ENCODE peak calls at places on chromosomes 11 and 22, in nine cellular contexts. N is NB4, B is esophagus squamous epithelium, M is A549, G is IMR-90, O is sigmoid colon, F is lower leg skin, J is testis, L is body of pancreas. K is an unnamed sample.

GRCh38 chr11:130128626-130129025 is 31.0 kb upstream of the ST14 start:
- DNase-seq in N (peak; percentile 26), B (no peak), M (no peak), G (no peak), O (no peak), F (no peak), J (no peak), L (no peak), K (no peak)

GRCh38 chr11:102073253-102073652 is 26.0 kb downstream of the CFAP300 start:
- DNase-seq in N (no peak), B (no peak), M (no peak), G (no peak), O (no peak), F (no peak), J (no peak), L (no peak), K (no peak)

GRCh38 chr22:21766933-21767462 is 31.4 kb upstream of the YPEL1 start:
- DNase-seq in N (peak; percentile 39), B (no peak), M (no peak), G (no peak), O (no peak), F (no peak), J (no peak), L (no peak), K (no peak)

GRCh38 chr11:65055538-65055937 is 2.8 kb downstream of the NAALADL1 start:
- DNase-seq in N (no peak), B (no peak), M (no peak), G (no peak), O (no peak), F (no peak), J (no peak), L (no peak), K (no peak)

GRCh38 chr22:37178350-37179125 is 9.5 kb downstream of the C1QTNF6 start:
- DNase-seq in N (no peak), B (no peak), M (peak; percentile 69), G (no peak), O (no peak), F (no peak), J (peak; percentile 64), L (no peak), K (no peak)

GRCh38 chr11:81989093-81989492 is 744.6 kb downstream of the FAM181B start:
- DNase-seq in N (no peak), B (no peak), M (no peak), G (no peak), O (no peak), F (no peak), J (peak; percentile 34), L (no peak), K (no peak)

GRCh38 chr11:64500176-64501013 is 90.6 kb upstream of the SLC22A12 start:
- DNase-seq in N (peak; percentile 97), B (no peak), M (peak; percentile 44), G (no peak), O (no peak), F (no peak), J (peak; percentile 80), L (no peak), K (no peak)

GRCh38 chr11:116607027-116607426 is 165.8 kb downstream of the BUD13 start:
- DNase-seq in N (peak; percentile 18), B (no peak), M (no peak), G (no peak), O (no peak), F (no peak), J (no peak), L (no peak), K (no peak)

GRCh38 chr11:83819936-83820549 is 533.9 kb upstream of the CCDC90B start:
- DNase-seq in N (peak; percentile 58), B (no peak), M (peak; percentile 57), G (peak; percentile 79), O (no peak), F (no peak), J (peak; percentile 37), L (peak; percentile 15), K (peak; percentile 38)

DNA sequence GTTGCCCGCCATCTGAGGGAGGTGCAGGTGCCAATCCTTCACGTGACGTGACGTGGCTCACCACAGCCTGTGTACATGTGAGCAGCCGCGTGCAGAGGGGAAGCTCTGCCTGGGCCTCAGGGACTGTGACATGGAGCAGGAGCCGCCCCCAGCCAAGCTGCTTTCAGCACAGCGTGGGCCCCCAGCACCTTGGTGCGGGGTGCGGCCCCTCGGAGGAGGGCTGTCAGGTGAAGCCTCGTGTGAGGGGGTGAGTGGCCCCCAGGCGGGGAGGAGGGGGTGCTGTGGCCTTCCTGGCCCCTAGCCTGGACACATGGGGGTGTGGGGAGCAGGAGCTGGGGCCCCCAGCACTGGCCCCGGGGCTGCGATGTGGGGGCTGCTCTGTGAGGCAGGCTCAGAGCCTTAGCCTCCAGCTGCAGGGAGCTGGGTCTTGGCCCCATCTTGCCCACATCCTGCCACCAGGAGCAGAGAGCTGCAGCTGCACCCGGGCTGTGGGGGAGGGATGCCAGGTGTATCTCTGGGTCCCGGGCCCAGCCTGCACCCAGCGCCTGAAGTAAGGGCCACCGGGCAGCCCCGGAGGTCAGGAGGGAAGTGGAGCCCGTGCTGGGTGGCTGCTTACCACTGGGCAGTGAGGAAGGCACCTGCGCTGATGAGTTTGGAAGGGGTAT is at the start of gene ADORA2A:
- DNase-seq in N (peak; percentile 77), B (peak; percentile 54), M (no peak), G (no peak), O (no peak), F (no peak), J (no peak), L (no peak), K (no peak)
- TF ChIP-seq POLR2A in N (no peak), B (no peak), M (no peak), G (no peak), O (no peak), F (no peak), J (no peak), L (no peak), K (no peak)

GRCh38 chr11:9646324-9646723 is 17.6 kb upstream of the SWAP70 start:
- DNase-seq in N (no peak), B (no peak), M (no peak), G (no peak), O (no peak), F (no peak), J (no peak), L (no peak), K (no peak)

GRCh38 chr11:9642894-9643293 is 21.0 kb upstream of the SWAP70 start:
- DNase-seq in N (peak; percentile 63), B (no peak), M (no peak), G (no peak), O (no peak), F (no peak), J (no peak), L (no peak), K (no peak)

GRCh38 chr11:9639099-9639498 is 24.8 kb upstream of the SWAP70 start:
- DNase-seq in N (peak; percentile 56), B (no peak), M (no peak), G (no peak), O (no peak), F (peak; percentile 48), J (peak; percentile 63), L (no peak), K (no peak)

GRCh38 chr11:9639985-9640384 is 23.9 kb upstream of the SWAP70 start:
- DNase-seq in N (peak; percentile 95), B (no peak), M (peak; percentile 33), G (no peak), O (no peak), F (no peak), J (no peak), L (no peak), K (peak; percentile 16)

GRCh38 chr11:9643751-9644150 is 20.1 kb upstream of the SWAP70 start:
- DNase-seq in N (peak; percentile 77), B (no peak), M (no peak), G (no peak), O (no peak), F (no peak), J (no peak), L (no peak), K (no peak)
- TF ChIP-seq POLR2A in N (no peak), B (no peak), M (no peak), G (no peak), O (no peak), F (no peak), J (no peak), L (no peak), K (no peak)

DNA sequence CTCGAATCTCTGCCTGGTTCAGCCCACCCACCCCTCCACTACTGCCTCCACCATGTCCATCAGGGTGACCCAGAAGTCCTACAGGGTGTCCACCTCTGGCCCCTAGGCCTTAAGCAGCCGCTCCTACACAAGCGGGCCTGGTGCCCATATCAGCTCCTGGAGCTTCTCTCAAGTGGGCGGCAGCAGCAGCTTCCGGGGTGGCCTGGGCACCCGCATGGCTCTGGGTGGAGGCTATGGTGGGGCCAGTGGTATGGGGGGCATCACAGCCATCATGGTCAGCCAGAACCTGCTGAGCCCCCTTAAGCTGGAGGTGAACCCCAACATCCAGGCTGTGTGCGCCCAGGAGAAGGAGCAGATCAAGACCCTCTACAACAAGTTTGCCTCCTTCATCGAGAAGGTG is 3.0 kb upstream of the SCUBE2 start:
- DNase-seq in N (no peak), B (no peak), M (no peak), G (no peak), O (no peak), F (no peak), J (no peak), L (no peak), K (no peak)
- TF ChIP-seq POLR2A in N (no peak), B (no peak), M (no peak), G (no peak), O (no peak), F (no peak), J (no peak), L (no peak), K (no peak)

GRCh38 chr11:66371627-66372415 is at the start of gene SLC29A2:
- DNase-seq in N (peak; percentile 94), B (no peak), M (peak; percentile 68), G (no peak), O (no peak), F (peak; percentile 23), J (no peak), L (peak; percentile 82), K (peak; percentile 46)
- TF ChIP-seq POLR2A in N (peak; percentile 80), B (no peak), M (no peak), G (no peak), O (peak; percentile 5), F (no peak), J (no peak), L (peak; percentile 68), K (no peak)

GRCh38 chr11:36237341-36237740 is 51.9 kb downstream of the COMMD9 start:
- DNase-seq in N (no peak), B (no peak), M (no peak), G (no peak), O (no peak), F (no peak), J (no peak), L (no peak), K (no peak)

GRCh38 chr11:36231300-36231699 is 57.9 kb downstream of the COMMD9 start:
- DNase-seq in N (no peak), B (no peak), M (no peak), G (peak; percentile 66), O (no peak), F (no peak), J (no peak), L (no peak), K (no peak)

GRCh38 chr11:36233226-36233625 is 56.0 kb downstream of the COMMD9 start:
- DNase-seq in N (no peak), B (no peak), M (no peak), G (peak; percentile 16), O (no peak), F (no peak), J (no peak), L (no peak), K (no peak)

GRCh38 chr11:36235750-36236149 is 53.5 kb downstream of the COMMD9 start:
- DNase-seq in N (no peak), B (no peak), M (no peak), G (peak; percentile 36), O (no peak), F (no peak), J (no peak), L (no peak), K (no peak)

GRCh38 chr11:36234825-36235224 is 54.4 kb downstream of the COMMD9 start:
- DNase-seq in N (no peak), B (no peak), M (no peak), G (no peak), O (no peak), F (no peak), J (no peak), L (no peak), K (no peak)
- TF ChIP-seq POLR2A in N (no peak), B (no peak), M (no peak), G (no peak), O (no peak), F (no peak), J (no peak), L (no peak), K (no peak)